ENCODE peak calls at places on chromosomes 2 and 18, in five cellular contexts. K is effector memory CD4-positive, alpha-beta T cell; N is psoas muscle; Y is PC-9; U is endodermal cell. G is an unnamed sample.
A peak's percentile ranks its signal among the peaks of the same experiment; 100 is the strongest.

GRCh38 chr2:215369191-215369760 is 57.4 kb downstream of the ATIC start:
- DNase-seq in Y (no peak), K (no peak), N (no peak), U (no peak), G (no peak)

GRCh38 chr18:75211002-75211621 is 515 bp downstream of the TSHZ1 start:
- DNase-seq in N (peak; percentile 61), K (no peak), U (peak; percentile 62), Y (no peak), G (peak; percentile 81)

GRCh38 chr2:237148624-237149023 is 62.9 kb downstream of the COPS8 start:
- DNase-seq in U (no peak), N (no peak), Y (no peak), K (no peak), G (no peak)

GRCh38 chr2:172613035-172613434 is 57.1 kb downstream of the PDK1 start:
- DNase-seq in U (peak; percentile 54), N (no peak), Y (no peak), K (no peak), G (peak; percentile 52)

GRCh38 chr18:37334494-37335125 is 231.0 kb downstream of the CELF4 start:
- DNase-seq in N (no peak), Y (no peak), U (no peak), K (no peak), G (no peak)

GRCh38 chr18:11136241-11136640 is 13.1 kb downstream of the PIEZO2 start:
- DNase-seq in U (no peak), N (no peak), Y (no peak), K (no peak), G (no peak)

GRCh38 chr2:117212562-117212961 is 601.9 kb upstream of the DDX18 start:
- DNase-seq in N (no peak), K (no peak), U (no peak), Y (no peak), G (no peak)

GRCh38 chr2:187978341-187978740 is 313.3 kb upstream of the GULP1 start:
- DNase-seq in N (no peak), U (no peak), Y (no peak), K (no peak), G (no peak)

GRCh38 chr2:132998221-132998620 is 328.2 kb upstream of the LYPD1 start:
- DNase-seq in U (no peak), N (no peak), Y (no peak), K (no peak), G (no peak)

GRCh38 chr2:168152902-168153301 is 94.5 kb downstream of the STK39 start:
- DNase-seq in N (no peak), K (no peak), U (no peak), Y (no peak), G (no peak)

GRCh38 chr2:230793573-230794359 is 71.0 kb upstream of the ITM2C start:
- DNase-seq in Y (peak; percentile 93), U (no peak), K (peak; percentile 54), N (peak; percentile 78), G (no peak)

GRCh38 chr18:76518543-76519155 is 23.6 kb upstream of the ZNF516 start:
- DNase-seq in Y (no peak), N (peak; percentile 79), U (peak; percentile 85), K (no peak), G (peak; percentile 66)

GRCh38 chr18:49613741-49614151 is 51.9 kb downstream of the LIPG start:
- DNase-seq in U (peak; percentile 71), N (no peak), K (no peak), Y (peak; percentile 53), G (no peak)

GRCh38 chr2:42036413-42036812 is 11.4 kb upstream of the PKDCC start:
- DNase-seq in N (no peak), Y (no peak), U (peak; percentile 69), K (no peak), G (peak; percentile 3)

GRCh38 chr2:161427413-161428239 is 11.5 kb downstream of the TBR1 start:
- DNase-seq in U (peak; percentile 77), N (peak; percentile 50), K (no peak), Y (no peak), G (peak; percentile 77)

GRCh38 chr2:85761512-85761944 is 7.7 kb downstream of the ATOH8 start:
- DNase-seq in K (no peak), N (no peak), U (peak; percentile 54), Y (no peak), G (no peak)

GRCh38 chr2:85759257-85759613 is 5.4 kb downstream of the ATOH8 start:
- DNase-seq in Y (no peak), U (no peak), N (no peak), K (no peak), G (no peak)

GRCh38 chr2:85761946-85762345 is 8.2 kb downstream of the ATOH8 start:
- DNase-seq in K (no peak), N (no peak), Y (no peak), U (no peak), G (no peak)

GRCh38 chr2:85760872-85761271 is 7.1 kb downstream of the ATOH8 start:
- DNase-seq in N (no peak), Y (no peak), U (no peak), K (no peak), G (no peak)

DNA sequence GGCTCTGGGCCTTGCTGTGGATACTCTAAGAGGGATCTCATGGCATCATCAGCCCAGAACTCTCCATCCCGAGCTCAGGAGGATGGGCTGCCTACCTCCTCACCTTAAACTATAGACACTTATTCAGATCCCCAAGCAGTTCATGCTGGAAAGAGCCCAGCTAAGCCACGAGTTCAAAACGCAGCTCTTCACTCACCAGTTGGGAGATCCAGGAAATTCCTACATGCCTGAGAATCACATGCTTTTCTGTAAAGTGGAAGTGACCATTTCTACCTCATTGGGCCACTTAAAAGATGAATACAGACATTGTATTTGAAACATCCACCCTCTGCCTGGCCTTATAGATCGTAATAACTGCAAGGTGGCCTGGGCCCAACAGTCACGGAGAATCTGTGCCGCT is 6.6 kb downstream of the ATOH8 start:
- DNase-seq in N (peak; percentile 26), Y (no peak), K (no peak), U (no peak), G (no peak)
- H3K27me3 ChIP-seq in N (no peaks in the 10 kb centered on the region), Y (peaks cover 10% of the 10 kb centered on the region), K (peaks cover 40% of the 10 kb centered on the region), U (peaks cover 32% of the 10 kb centered on the region), G (peaks cover 25% of the 10 kb centered on the region)

GRCh38 chr2:240650254-240650965 is 25.1 kb downstream of the GPR35 start:
- DNase-seq in K (no peak), N (peak; percentile 14), Y (no peak), U (peak; percentile 22), G (no peak)
- H3K27me3 ChIP-seq in K (no peaks in the 10 kb centered on the region), N (peaks cover 52% of the 10 kb centered on the region), Y (peaks cover 97% of the 10 kb centered on the region), U (no peaks in the 10 kb centered on the region), G (no peaks in the 10 kb centered on the region)

GRCh38 chr2:67674668-67675067 is 277.5 kb downstream of the ETAA1 start:
- DNase-seq in U (no peak), Y (no peak), N (no peak), K (no peak), G (no peak)

GRCh38 chr2:67668538-67668937 is 271.4 kb downstream of the ETAA1 start:
- DNase-seq in N (no peak), Y (no peak), K (no peak), U (no peak), G (no peak)

GRCh38 chr2:67669796-67670195 is 272.7 kb downstream of the ETAA1 start:
- DNase-seq in U (no peak), Y (no peak), N (no peak), K (no peak), G (no peak)

GRCh38 chr2:67670704-67671300 is 273.7 kb downstream of the ETAA1 start:
- DNase-seq in U (no peak), Y (no peak), K (no peak), N (peak; percentile 81), G (no peak)

GRCh38 chr2:67671464-67672450 is 274.6 kb downstream of the ETAA1 start:
- DNase-seq in Y (no peak), U (no peak), K (no peak), N (no peak), G (no peak)
- H3K27me3 ChIP-seq in Y (no peaks in the 10 kb centered on the region), U (no peaks in the 10 kb centered on the region), K (no peaks in the 10 kb centered on the region), N (no peaks in the 10 kb centered on the region), G (no peaks in the 10 kb centered on the region)

GRCh38 chr2:26630669-26631360 is 10.4 kb downstream of the CIB4 start:
- DNase-seq in U (peak; percentile 72), K (no peak), Y (peak; percentile 86), N (no peak), G (peak; percentile 71)

GRCh38 chr2:26631401-26631800 is 9.8 kb downstream of the CIB4 start:
- DNase-seq in U (no peak), Y (no peak), K (no peak), N (no peak), G (no peak)

GRCh38 chr2:26632624-26633185 is 8.5 kb downstream of the CIB4 start:
- DNase-seq in N (no peak), Y (no peak), K (no peak), U (no peak), G (no peak)

GRCh38 chr2:26630235-26630634 is 10.9 kb downstream of the CIB4 start:
- DNase-seq in U (no peak), N (no peak), Y (no peak), K (no peak), G (no peak)

DNA sequence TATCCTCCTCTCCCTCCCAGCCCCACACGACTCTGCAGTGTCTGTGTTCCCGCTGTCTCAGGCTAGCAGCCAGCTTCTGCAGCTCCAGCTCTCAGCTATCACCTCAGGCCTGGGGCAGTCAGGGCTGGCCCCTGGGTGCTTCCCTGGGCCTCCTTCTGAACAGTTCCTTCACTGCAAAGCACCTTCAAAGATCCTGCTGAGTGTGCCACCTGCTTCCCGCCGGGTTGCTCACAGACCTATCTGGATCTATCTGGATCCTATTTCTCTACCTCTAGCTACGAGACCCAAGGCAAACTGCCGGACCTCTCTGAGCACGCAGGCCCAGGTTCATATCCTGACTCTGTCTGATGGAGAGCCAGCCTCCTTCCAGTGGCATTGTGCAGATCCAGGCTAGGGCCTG is 9.4 kb downstream of the CIB4 start:
- DNase-seq in Y (no peak), U (peak; percentile 46), K (no peak), N (no peak), G (no peak)
- H3K27me3 ChIP-seq in Y (no peaks in the 10 kb centered on the region), U (no peaks in the 10 kb centered on the region), K (no peaks in the 10 kb centered on the region), N (no peaks in the 10 kb centered on the region), G (no peaks in the 10 kb centered on the region)

DNA sequence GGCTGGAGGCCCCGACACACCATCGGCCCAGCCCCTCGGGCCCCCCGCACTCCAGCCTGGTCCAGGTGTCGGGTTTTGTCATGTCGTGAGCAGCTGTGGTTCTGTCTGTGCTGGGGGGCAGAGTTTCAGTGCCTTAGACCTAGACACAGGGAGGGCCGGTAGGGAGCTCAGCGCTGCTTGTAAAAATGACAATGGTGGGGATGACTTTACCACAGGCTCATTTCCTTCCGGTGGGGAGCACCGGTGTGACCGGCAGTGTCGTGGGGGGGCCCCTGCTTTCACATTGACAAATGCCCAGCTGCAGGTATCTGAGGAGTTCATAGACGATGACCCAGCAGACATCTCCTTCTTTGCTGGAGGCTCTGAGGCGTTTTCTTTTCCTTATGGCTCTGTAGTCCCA is 66.9 kb downstream of the STK25 start:
- DNase-seq in Y (no peak), K (no peak), U (no peak), N (no peak), G (no peak)
- H3K27me3 ChIP-seq in Y (no peaks in the 10 kb centered on the region), K (peaks cover 22% of the 10 kb centered on the region), U (no peaks in the 10 kb centered on the region), N (no peaks in the 10 kb centered on the region), G (no peaks in the 10 kb centered on the region)

GRCh38 chr18:47244041-47244440 is 7.4 kb downstream of the SKOR2 start:
- DNase-seq in Y (no peak), K (no peak), U (no peak), N (no peak), G (no peak)
- H3K27me3 ChIP-seq in Y (peaks cover 27% of the 10 kb centered on the region), K (peaks cover 16% of the 10 kb centered on the region), U (peaks cover 74% of the 10 kb centered on the region), N (peaks cover 90% of the 10 kb centered on the region), G (peaks cover 36% of the 10 kb centered on the region)